ENCODE peak calls at places on chromosome 14, in eight cellular contexts. One of them, this sample, is unnamed.

GRCh38 chr14:69443296-69443805 is 41.2 kb upstream of the PLEKHD1 start:
- DNase-seq in effector memory CD4-positive, alpha-beta T cell: no peak
- DNase-seq in Peyer's patch: no peak
- DNase-seq in endodermal cell: no peak
- DNase-seq in right lobe of liver: no peak
- DNase-seq in WERI-Rb-1: no peak
- DNase-seq in transverse colon: no peak
- DNase-seq in SK-N-SH: no peak
- DNase-seq in this sample: no peak

GRCh38 chr14:51573607-51574006 is 78.1 kb upstream of the FRMD6 start:
- DNase-seq in right lobe of liver: no peak
- DNase-seq in endodermal cell: no peak
- DNase-seq in Peyer's patch: no peak
- DNase-seq in transverse colon: no peak
- DNase-seq in SK-N-SH: no peak
- DNase-seq in WERI-Rb-1: no peak
- DNase-seq in effector memory CD4-positive, alpha-beta T cell: no peak
- DNase-seq in this sample: no peak

GRCh38 chr14:92998957-92999356 is 76.0 kb downstream of the CHGA start:
- DNase-seq in Peyer's patch: no peak
- DNase-seq in WERI-Rb-1: peak; percentile 47
- DNase-seq in right lobe of liver: peak; percentile 73
- DNase-seq in endodermal cell: no peak
- DNase-seq in transverse colon: no peak
- DNase-seq in SK-N-SH: no peak
- DNase-seq in effector memory CD4-positive, alpha-beta T cell: no peak
- DNase-seq in this sample: peak; percentile 77

GRCh38 chr14:73381379-73382013 is 76.8 kb downstream of the NUMB start:
- DNase-seq in endodermal cell: no peak
- DNase-seq in right lobe of liver: no peak
- DNase-seq in Peyer's patch: no peak
- DNase-seq in SK-N-SH: no peak
- DNase-seq in transverse colon: no peak
- DNase-seq in WERI-Rb-1: no peak
- DNase-seq in effector memory CD4-positive, alpha-beta T cell: no peak
- DNase-seq in this sample: no peak

GRCh38 chr14:87992720-87993484 is at the start of gene GALC:
- DNase-seq in SK-N-SH: peak; percentile 91
- DNase-seq in right lobe of liver: peak; percentile 97
- DNase-seq in effector memory CD4-positive, alpha-beta T cell: peak; percentile 95
- DNase-seq in transverse colon: peak; percentile 96
- DNase-seq in WERI-Rb-1: peak; percentile 94
- DNase-seq in Peyer's patch: peak; percentile 96
- DNase-seq in endodermal cell: peak; percentile 97
- DNase-seq in this sample: peak; percentile 94

GRCh38 chr14:104353221-104353920 is 215.0 kb downstream of the KIF26A start:
- DNase-seq in Peyer's patch: no peak
- DNase-seq in effector memory CD4-positive, alpha-beta T cell: no peak
- DNase-seq in transverse colon: peak; percentile 5
- DNase-seq in endodermal cell: peak; percentile 26
- DNase-seq in SK-N-SH: no peak
- DNase-seq in WERI-Rb-1: no peak
- DNase-seq in right lobe of liver: no peak
- DNase-seq in this sample: peak; percentile 8

GRCh38 chr14:90554341-90554740 is 157.5 kb downstream of the CALM1 start:
- DNase-seq in SK-N-SH: no peak
- DNase-seq in Peyer's patch: no peak
- DNase-seq in transverse colon: no peak
- DNase-seq in effector memory CD4-positive, alpha-beta T cell: no peak
- DNase-seq in endodermal cell: no peak
- DNase-seq in WERI-Rb-1: no peak
- DNase-seq in right lobe of liver: no peak
- DNase-seq in this sample: no peak

GRCh38 chr14:75247286-75247922 is 31.2 kb upstream of the FOS start:
- DNase-seq in Peyer's patch: no peak
- DNase-seq in effector memory CD4-positive, alpha-beta T cell: peak; percentile 66
- DNase-seq in transverse colon: peak; percentile 44
- DNase-seq in endodermal cell: no peak
- DNase-seq in right lobe of liver: no peak
- DNase-seq in SK-N-SH: no peak
- DNase-seq in WERI-Rb-1: no peak
- DNase-seq in this sample: no peak

GRCh38 chr14:91271639-91272038 is 27.1 kb upstream of the GPR68 start:
- DNase-seq in Peyer's patch: no peak
- DNase-seq in endodermal cell: no peak
- DNase-seq in transverse colon: no peak
- DNase-seq in right lobe of liver: no peak
- DNase-seq in WERI-Rb-1: no peak
- DNase-seq in SK-N-SH: peak; percentile 41
- DNase-seq in effector memory CD4-positive, alpha-beta T cell: no peak
- DNase-seq in this sample: no peak

GRCh38 chr14:61474671-61475070 is 153.3 kb downstream of the PRKCH start:
- DNase-seq in WERI-Rb-1: no peak
- DNase-seq in endodermal cell: no peak
- DNase-seq in right lobe of liver: no peak
- DNase-seq in Peyer's patch: no peak
- DNase-seq in SK-N-SH: no peak
- DNase-seq in transverse colon: no peak
- DNase-seq in effector memory CD4-positive, alpha-beta T cell: no peak
- DNase-seq in this sample: no peak

GRCh38 chr14:55180006-55180405 is 11.4 kb downstream of the DLGAP5 start:
- DNase-seq in WERI-Rb-1: no peak
- DNase-seq in transverse colon: no peak
- DNase-seq in SK-N-SH: no peak
- DNase-seq in Peyer's patch: no peak
- DNase-seq in endodermal cell: no peak
- DNase-seq in right lobe of liver: no peak
- DNase-seq in effector memory CD4-positive, alpha-beta T cell: no peak
- DNase-seq in this sample: no peak

GRCh38 chr14:77151245-77151644 is 9.7 kb upstream of the ZDHHC22 start:
- DNase-seq in WERI-Rb-1: peak; percentile 53
- DNase-seq in SK-N-SH: peak; percentile 70
- DNase-seq in endodermal cell: peak; percentile 86
- DNase-seq in effector memory CD4-positive, alpha-beta T cell: no peak
- DNase-seq in Peyer's patch: no peak
- DNase-seq in right lobe of liver: no peak
- DNase-seq in transverse colon: no peak
- DNase-seq in this sample: no peak

GRCh38 chr14:105069887-105070759 is 4.9 kb upstream of the GPR132 start:
- DNase-seq in effector memory CD4-positive, alpha-beta T cell: no peak
- DNase-seq in endodermal cell: peak; percentile 39
- DNase-seq in right lobe of liver: no peak
- DNase-seq in Peyer's patch: peak; percentile 45
- DNase-seq in transverse colon: no peak
- DNase-seq in WERI-Rb-1: no peak
- DNase-seq in SK-N-SH: no peak
- DNase-seq in this sample: no peak

GRCh38 chr14:36661506-36662257 is at the start of gene PAX9:
- DNase-seq in WERI-Rb-1: no peak
- DNase-seq in right lobe of liver: no peak
- DNase-seq in SK-N-SH: peak; percentile 78
- DNase-seq in transverse colon: peak; percentile 86
- DNase-seq in endodermal cell: peak; percentile 98
- DNase-seq in Peyer's patch: peak; percentile 86
- DNase-seq in effector memory CD4-positive, alpha-beta T cell: no peak
- DNase-seq in this sample: no peak

GRCh38 chr14:61628192-61628591 is 67.1 kb upstream of the HIF1A start:
- DNase-seq in effector memory CD4-positive, alpha-beta T cell: no peak
- DNase-seq in Peyer's patch: no peak
- DNase-seq in SK-N-SH: no peak
- DNase-seq in endodermal cell: no peak
- DNase-seq in transverse colon: no peak
- DNase-seq in right lobe of liver: no peak
- DNase-seq in WERI-Rb-1: no peak
- DNase-seq in this sample: no peak

GRCh38 chr14:60317609-60318008 is 68.6 kb downstream of the PPM1A start:
- DNase-seq in Peyer's patch: no peak
- DNase-seq in endodermal cell: no peak
- DNase-seq in WERI-Rb-1: peak; percentile 36
- DNase-seq in SK-N-SH: no peak
- DNase-seq in transverse colon: no peak
- DNase-seq in right lobe of liver: no peak
- DNase-seq in effector memory CD4-positive, alpha-beta T cell: no peak
- DNase-seq in this sample: no peak

GRCh38 chr14:72478397-72479025 is 415.4 kb downstream of the DPF3 start:
- DNase-seq in transverse colon: no peak
- DNase-seq in right lobe of liver: no peak
- DNase-seq in endodermal cell: no peak
- DNase-seq in SK-N-SH: no peak
- DNase-seq in effector memory CD4-positive, alpha-beta T cell: no peak
- DNase-seq in WERI-Rb-1: no peak
- DNase-seq in Peyer's patch: no peak
- DNase-seq in this sample: no peak

DNA sequence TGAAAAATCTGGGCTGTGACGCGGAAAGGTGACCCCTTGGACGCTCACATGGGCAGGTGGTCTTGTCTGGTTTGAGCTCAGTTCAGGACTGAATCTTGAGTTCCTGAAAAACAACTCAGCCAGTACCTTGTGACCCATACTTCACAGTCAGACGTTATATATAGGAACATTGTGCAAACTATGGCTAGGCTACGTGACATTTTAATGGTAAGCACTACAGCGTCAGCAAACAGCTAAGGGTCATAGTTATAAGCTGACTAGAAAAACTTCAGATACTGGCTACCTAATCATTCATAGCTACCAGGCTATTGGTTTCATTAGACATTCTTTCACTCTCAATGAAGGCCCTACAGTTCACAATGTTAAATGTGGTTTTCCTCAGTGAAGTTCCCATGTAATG is 14.8 kb upstream of the EDDM3A start:
- DNase-seq in WERI-Rb-1: no peak
- DNase-seq in endodermal cell: no peak
- DNase-seq in SK-N-SH: no peak
- DNase-seq in right lobe of liver: no peak
- DNase-seq in effector memory CD4-positive, alpha-beta T cell: no peak
- DNase-seq in transverse colon: no peak
- DNase-seq in Peyer's patch: no peak
- DNase-seq in this sample: no peak
- H3K27me3 ChIP-seq in WERI-Rb-1: peaks cover 90% of the 10 kb centered on the region
- H3K27me3 ChIP-seq in endodermal cell: no peaks in the 10 kb centered on the region
- H3K27me3 ChIP-seq in SK-N-SH: peaks cover 12% of the 10 kb centered on the region
- H3K27me3 ChIP-seq in right lobe of liver: no peaks in the 10 kb centered on the region
- H3K27me3 ChIP-seq in effector memory CD4-positive, alpha-beta T cell: no peaks in the 10 kb centered on the region
- H3K27me3 ChIP-seq in transverse colon: no peaks in the 10 kb centered on the region
- H3K27me3 ChIP-seq in Peyer's patch: no peaks in the 10 kb centered on the region
- H3K27me3 ChIP-seq in this sample: no peaks in the 10 kb centered on the region

DNA sequence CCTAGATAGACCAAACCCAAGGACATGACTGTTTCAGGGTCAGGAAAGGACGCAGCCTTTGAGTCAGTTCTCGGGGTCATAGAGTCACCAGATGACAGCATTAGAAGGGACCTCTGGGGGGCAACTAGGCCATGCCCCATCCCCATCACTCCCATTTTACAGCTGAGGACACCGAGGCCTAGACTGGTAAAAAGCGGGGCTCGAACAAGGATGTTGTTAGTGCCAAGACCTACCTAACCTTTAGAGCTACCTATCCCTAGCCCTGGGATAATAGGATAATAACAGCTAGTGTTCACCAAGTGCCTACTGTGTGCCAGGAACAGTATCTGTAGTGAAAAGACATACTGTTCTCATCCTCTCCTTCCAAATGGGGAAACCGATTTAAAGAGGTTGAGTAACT is 48.7 kb downstream of the PLEKHG3 start:
- DNase-seq in WERI-Rb-1: no peak
- DNase-seq in Peyer's patch: no peak
- DNase-seq in transverse colon: no peak
- DNase-seq in SK-N-SH: no peak
- DNase-seq in right lobe of liver: no peak
- DNase-seq in effector memory CD4-positive, alpha-beta T cell: no peak
- DNase-seq in endodermal cell: no peak
- DNase-seq in this sample: no peak
- H3K27me3 ChIP-seq in WERI-Rb-1: no peaks in the 10 kb centered on the region
- H3K27me3 ChIP-seq in Peyer's patch: no peaks in the 10 kb centered on the region
- H3K27me3 ChIP-seq in transverse colon: no peaks in the 10 kb centered on the region
- H3K27me3 ChIP-seq in SK-N-SH: no peaks in the 10 kb centered on the region
- H3K27me3 ChIP-seq in right lobe of liver: no peaks in the 10 kb centered on the region
- H3K27me3 ChIP-seq in effector memory CD4-positive, alpha-beta T cell: no peaks in the 10 kb centered on the region
- H3K27me3 ChIP-seq in endodermal cell: no peaks in the 10 kb centered on the region
- H3K27me3 ChIP-seq in this sample: no peaks in the 10 kb centered on the region

DNA sequence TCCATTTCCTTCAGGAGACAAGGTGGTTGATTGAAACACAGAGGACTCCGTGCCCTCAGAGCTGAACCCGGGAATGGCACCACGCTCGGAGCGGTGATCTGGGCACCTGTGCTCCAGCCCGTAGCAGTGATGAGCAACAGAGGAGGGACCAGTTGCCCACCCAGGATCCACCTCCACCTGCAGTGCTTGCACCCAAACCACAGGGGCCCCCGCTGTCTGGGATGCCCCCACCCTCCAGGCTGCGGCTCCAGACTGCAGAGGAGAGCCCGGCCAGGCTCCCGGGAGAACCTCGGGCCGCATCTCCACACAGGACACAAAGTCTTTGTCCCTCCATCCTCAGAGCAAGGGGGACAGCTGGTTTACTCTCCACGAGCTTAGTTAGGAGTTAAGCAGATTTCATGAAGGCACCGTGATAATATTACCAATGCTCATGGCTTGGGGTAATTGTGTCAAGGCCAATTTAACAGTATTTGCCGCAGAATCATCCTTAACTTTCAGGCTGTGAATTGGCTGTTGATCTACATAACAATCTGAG is 100.6 kb downstream of the TNFAIP2 start:
- DNase-seq in effector memory CD4-positive, alpha-beta T cell: no peak
- DNase-seq in WERI-Rb-1: peak; percentile 77
- DNase-seq in endodermal cell: no peak
- DNase-seq in SK-N-SH: no peak
- DNase-seq in transverse colon: no peak
- DNase-seq in Peyer's patch: no peak
- DNase-seq in right lobe of liver: no peak
- DNase-seq in this sample: no peak
- H3K27me3 ChIP-seq in effector memory CD4-positive, alpha-beta T cell: peaks cover 6% of the 10 kb centered on the region
- H3K27me3 ChIP-seq in WERI-Rb-1: no peaks in the 10 kb centered on the region
- H3K27me3 ChIP-seq in endodermal cell: peaks cover 31% of the 10 kb centered on the region
- H3K27me3 ChIP-seq in SK-N-SH: no peaks in the 10 kb centered on the region
- H3K27me3 ChIP-seq in transverse colon: peaks cover 54% of the 10 kb centered on the region
- H3K27me3 ChIP-seq in Peyer's patch: no peaks in the 10 kb centered on the region
- H3K27me3 ChIP-seq in right lobe of liver: no peaks in the 10 kb centered on the region
- H3K27me3 ChIP-seq in this sample: no peaks in the 10 kb centered on the region

GRCh38 chr14:35533357-35534129 is 421 bp upstream of the INSM2 start:
- DNase-seq in endodermal cell: peak; percentile 97
- DNase-seq in effector memory CD4-positive, alpha-beta T cell: peak; percentile 16
- DNase-seq in WERI-Rb-1: peak; percentile 99
- DNase-seq in right lobe of liver: peak; percentile 60
- DNase-seq in transverse colon: peak; percentile 67
- DNase-seq in SK-N-SH: peak; percentile 96
- DNase-seq in Peyer's patch: peak; percentile 74
- DNase-seq in this sample: peak; percentile 19

GRCh38 chr14:35535794-35536112 is 1.8 kb downstream of the INSM2 start:
- DNase-seq in endodermal cell: no peak
- DNase-seq in WERI-Rb-1: peak; percentile 21
- DNase-seq in right lobe of liver: no peak
- DNase-seq in SK-N-SH: no peak
- DNase-seq in transverse colon: no peak
- DNase-seq in effector memory CD4-positive, alpha-beta T cell: no peak
- DNase-seq in Peyer's patch: no peak
- DNase-seq in this sample: no peak

GRCh38 chr14:35532783-35533356 is 1.1 kb upstream of the INSM2 start:
- DNase-seq in WERI-Rb-1: no peak
- DNase-seq in effector memory CD4-positive, alpha-beta T cell: no peak
- DNase-seq in right lobe of liver: no peak
- DNase-seq in transverse colon: no peak
- DNase-seq in SK-N-SH: no peak
- DNase-seq in endodermal cell: no peak
- DNase-seq in Peyer's patch: no peak
- DNase-seq in this sample: no peak

GRCh38 chr14:35534130-35534883 is at the start of gene INSM2:
- DNase-seq in transverse colon: no peak
- DNase-seq in Peyer's patch: no peak
- DNase-seq in right lobe of liver: no peak
- DNase-seq in WERI-Rb-1: no peak
- DNase-seq in SK-N-SH: no peak
- DNase-seq in endodermal cell: no peak
- DNase-seq in effector memory CD4-positive, alpha-beta T cell: no peak
- DNase-seq in this sample: no peak

GRCh38 chr14:35534884-35535793 is 1.2 kb downstream of the INSM2 start:
- DNase-seq in transverse colon: peak; percentile 59
- DNase-seq in right lobe of liver: peak; percentile 77
- DNase-seq in effector memory CD4-positive, alpha-beta T cell: peak; percentile 23
- DNase-seq in Peyer's patch: peak; percentile 72
- DNase-seq in SK-N-SH: peak; percentile 52
- DNase-seq in WERI-Rb-1: peak; percentile 30
- DNase-seq in endodermal cell: peak; percentile 94
- DNase-seq in this sample: peak; percentile 45
- H3K27me3 ChIP-seq in transverse colon: peaks cover 67% of the 10 kb centered on the region
- H3K27me3 ChIP-seq in right lobe of liver: peaks cover 36% of the 10 kb centered on the region
- H3K27me3 ChIP-seq in effector memory CD4-positive, alpha-beta T cell: peaks cover 33% of the 10 kb centered on the region
- H3K27me3 ChIP-seq in Peyer's patch: no peaks in the 10 kb centered on the region
- H3K27me3 ChIP-seq in SK-N-SH: peaks cover 27% of the 10 kb centered on the region
- H3K27me3 ChIP-seq in WERI-Rb-1: no peaks in the 10 kb centered on the region
- H3K27me3 ChIP-seq in endodermal cell: peaks cover 76% of the 10 kb centered on the region
- H3K27me3 ChIP-seq in this sample: peaks cover 4% of the 10 kb centered on the region

This sample was measured in ovary.